ENCODE peak calls at places on chromosomes 7 and 10, in nine cellular contexts. Q is colonic mucosa, H is left ventricle myocardium inferior, P is astrocyte of the spinal cord, B is heart right ventricle, N is left lung, V is AG04449, A is neural crest cell, M is H9. Y is an unnamed sample.

GRCh38 chr7:43592321-43592720 is 9.4 kb downstream of the STK17A start:
- DNase-seq in A (no peak), H (no peak), P (no peak), M (no peak), Q (no peak), N (no peak), B (no peak), V (no peak), Y (no peak)

GRCh38 chr7:69738396-69738889 is 140.2 kb downstream of the AUTS2 start:
- DNase-seq in B (no peak), V (peak), M (no peak), H (no peak), A (no peak), Q (no peak), N (no peak), P (peak), Y (no peak)

GRCh38 chr7:8295638-8296361 is 33.8 kb upstream of the ICA1 start:
- DNase-seq in P (peak), A (peak), Q (peak), V (peak), H (no peak), M (peak), N (no peak), B (no peak), Y (no peak)

GRCh38 chr7:21108182-21108581 is 319.7 kb upstream of the SP4 start:
- DNase-seq in B (no peak), H (no peak), V (no peak), A (no peak), Q (peak), P (no peak), N (no peak), M (no peak), Y (no peak)

GRCh38 chr7:20560325-20561180 is 54.9 kb upstream of the ABCB5 start:
- DNase-seq in B (no peak), H (no peak), M (peak), N (peak), P (no peak), A (no peak), V (no peak), Q (no peak), Y (no peak)

GRCh38 chr7:108103566-108104298 is 26.4 kb downstream of the LAMB4 start:
- DNase-seq in H (no peak), A (no peak), P (no peak), M (no peak), N (no peak), Q (no peak), B (no peak), V (no peak), Y (no peak)

GRCh38 chr7:158595068-158595467 is 7.4 kb upstream of the PTPRN2 start:
- DNase-seq in A (no peak), H (no peak), V (no peak), B (no peak), N (no peak), M (peak), P (no peak), Q (no peak), Y (no peak)

GRCh38 chr7:129702316-129702715 is 90.8 kb downstream of the NRF1 start:
- DNase-seq in H (no peak), P (peak), A (no peak), N (no peak), M (no peak), V (peak), B (no peak), Q (no peak), Y (no peak)

GRCh38 chr7:50610521-50611277 is 45.5 kb upstream of the DDC start:
- DNase-seq in P (peak), M (no peak), Q (no peak), A (no peak), N (no peak), V (no peak), H (no peak), B (no peak), Y (no peak)

GRCh38 chr10:74078037-74078436 is 72.6 kb downstream of the AP3M1 start:
- DNase-seq in B (no peak), A (no peak), M (no peak), H (no peak), V (no peak), P (peak), N (no peak), Q (no peak), Y (no peak)

GRCh38 chr7:140398821-140399220 is 491 bp upstream of the SLC37A3 start:
- DNase-seq in P (no peak), V (no peak), M (no peak), B (no peak), N (no peak), Q (no peak), H (no peak), A (no peak), Y (no peak)

GRCh38 chr7:140400381-140400780 is 2.1 kb upstream of the SLC37A3 start:
- DNase-seq in P (no peak), B (no peak), M (no peak), H (no peak), A (no peak), N (no peak), Q (no peak), V (no peak), Y (no peak)

GRCh38 chr7:140393756-140394306 is 4.5 kb downstream of the SLC37A3 start:
- DNase-seq in H (no peak), Q (no peak), B (no peak), V (no peak), M (no peak), P (no peak), A (no peak), N (no peak), Y (no peak)

GRCh38 chr7:140402178-140402835 is 1.6 kb upstream of the RAB19 start:
- DNase-seq in N (no peak), P (peak), B (no peak), A (no peak), H (no peak), V (no peak), Q (no peak), M (no peak), Y (no peak)

DNA sequence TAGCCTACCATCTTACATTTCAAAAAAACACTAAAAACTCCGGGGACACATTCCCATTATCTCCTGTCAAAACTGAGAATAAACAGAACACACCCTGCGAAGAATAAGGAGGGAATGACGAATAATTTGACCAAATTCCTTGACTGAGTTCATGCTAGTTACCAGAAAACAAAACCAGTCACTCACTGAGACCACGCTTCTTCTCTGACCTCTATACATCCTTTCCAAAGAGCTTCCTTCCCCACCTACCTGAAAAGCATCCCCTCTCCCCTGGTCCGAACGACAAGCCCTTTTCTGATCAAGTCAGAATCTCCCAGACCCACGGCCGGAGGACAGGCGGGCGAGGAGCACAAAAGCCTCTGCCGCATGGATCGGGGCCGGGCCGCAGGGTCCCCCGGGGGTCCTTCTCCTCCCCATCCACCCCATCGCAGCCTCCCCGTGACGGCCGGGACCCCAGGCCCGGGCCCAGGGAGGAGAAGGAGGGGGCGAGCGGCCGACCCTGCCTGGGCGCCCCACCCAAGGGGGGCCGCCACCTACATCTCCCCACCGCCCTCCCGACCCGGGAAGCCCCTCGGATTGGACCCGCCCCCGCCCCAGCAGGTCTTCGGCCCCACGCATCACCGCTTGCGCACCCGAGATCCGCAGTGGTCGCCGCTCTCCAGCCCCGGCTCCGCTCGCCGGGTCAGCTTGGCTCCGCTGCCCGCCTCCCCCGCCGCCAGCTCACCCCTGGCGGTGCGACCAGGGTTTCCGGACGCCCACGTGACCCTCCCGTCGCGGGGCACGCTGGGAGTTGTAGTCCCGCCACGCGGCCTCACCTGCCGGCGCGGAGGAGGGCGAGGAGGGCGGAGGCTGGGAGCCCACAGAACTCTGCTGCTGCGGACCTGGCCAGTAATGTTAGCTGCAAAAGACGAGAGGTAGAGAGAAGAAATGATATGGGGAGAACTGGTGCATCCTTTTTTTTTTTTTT is at the start of gene SLC37A3:
- DNase-seq in N (peak), H (peak), B (peak), M (peak), Q (peak), A (peak), P (peak), V (no peak), Y (peak)
- TF ChIP-seq CTCF in N (peak), H (peak), B (peak), M (no peak), Q (no peak), A (peak), P (no peak), V (peak), Y (no peak)

DNA sequence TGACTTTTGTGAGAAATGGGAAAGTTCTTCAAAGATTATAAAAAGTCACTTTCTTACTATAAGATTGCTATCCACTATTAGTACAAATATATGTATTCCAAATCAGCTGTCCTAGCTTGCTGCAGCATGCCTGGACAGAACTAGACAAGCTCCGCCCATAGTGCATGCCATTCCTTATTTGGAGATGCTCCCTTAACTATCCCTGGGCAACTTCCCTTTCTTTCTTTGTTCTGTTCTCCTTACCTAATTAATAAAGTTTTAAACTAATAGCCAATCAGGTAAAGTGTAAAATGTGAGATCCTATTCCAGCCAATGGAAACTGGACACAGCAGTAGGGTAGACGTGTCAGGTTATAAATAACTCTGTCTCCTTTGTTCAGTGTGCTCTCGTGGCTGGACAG is 281.9 kb downstream of the CAMK1D start:
- DNase-seq in P (no peak), M (no peak), B (no peak), Q (peak), V (no peak), A (no peak), H (no peak), N (no peak), Y (no peak)
- TF ChIP-seq CTCF in P (no peak), M (no peak), B (no peak), Q (no peak), V (no peak), A (no peak), H (no peak), N (no peak), Y (no peak)

DNA sequence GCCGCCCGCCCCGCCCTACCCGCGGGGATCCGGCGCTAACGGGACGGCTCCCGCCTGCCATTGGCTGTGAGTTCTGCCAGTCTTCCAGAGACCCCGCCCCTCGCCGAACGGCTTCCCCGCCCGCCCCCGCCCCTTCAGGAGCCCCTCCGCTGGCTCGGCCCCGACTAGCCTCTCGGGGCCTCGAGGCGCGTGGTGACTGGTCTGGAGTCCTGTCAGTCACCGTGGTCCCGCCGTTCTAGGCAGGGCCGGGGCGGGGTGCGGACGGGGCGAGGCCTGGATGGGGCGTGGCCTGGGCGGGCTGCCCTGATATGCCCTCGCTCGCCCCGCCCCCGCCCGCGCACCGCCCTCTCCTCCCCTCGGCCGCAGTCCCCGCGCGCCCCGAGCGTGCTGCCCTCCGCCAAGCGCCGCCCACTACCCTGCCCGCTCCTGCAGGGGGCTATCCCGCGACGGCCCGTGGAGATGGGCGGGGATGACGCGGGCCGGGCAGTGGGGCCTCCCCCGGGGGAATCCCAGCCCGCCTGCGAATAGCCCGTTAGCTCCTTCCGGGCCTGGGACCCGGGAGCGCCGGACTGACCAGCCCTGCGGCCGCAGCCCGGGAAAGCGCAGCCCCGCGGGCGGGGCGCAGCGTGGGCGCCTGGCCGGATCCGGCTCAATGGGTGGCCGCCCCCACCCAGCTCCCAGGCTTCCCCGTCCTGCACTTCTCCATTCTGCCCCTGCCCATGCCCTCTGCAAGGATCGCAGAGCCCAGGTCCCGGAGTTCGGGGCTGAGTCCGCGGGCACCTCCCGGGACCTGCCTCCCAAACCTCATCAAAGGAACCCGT is 444 bp upstream of the HIP1 start:
- DNase-seq in M (peak), B (peak), H (peak), V (peak), A (peak), P (peak), Q (peak), N (peak), Y (peak)
- TF ChIP-seq CTCF in M (no peak), B (peak), H (peak), V (peak), A (no peak), P (no peak), Q (no peak), N (peak), Y (no peak)

GRCh38 chr7:121351682-121352081 is 22.9 kb downstream of the WNT16 start:
- DNase-seq in P (no peak), B (no peak), V (no peak), Q (no peak), A (no peak), M (no peak), H (no peak), N (no peak), Y (no peak)
- TF ChIP-seq CTCF in P (no peak), B (no peak), V (no peak), Q (no peak), A (peak), M (peak), H (no peak), N (no peak), Y (no peak)

GRCh38 chr10:47225186-47225927 is 74.6 kb upstream of the GDF10 start:
- DNase-seq in M (peak), N (no peak), B (no peak), Q (no peak), P (no peak), A (no peak), H (no peak), V (no peak), Y (no peak)
- TF ChIP-seq CTCF in M (peak), N (no peak), B (no peak), Q (no peak), P (no peak), A (no peak), H (no peak), V (no peak), Y (no peak)

DNA sequence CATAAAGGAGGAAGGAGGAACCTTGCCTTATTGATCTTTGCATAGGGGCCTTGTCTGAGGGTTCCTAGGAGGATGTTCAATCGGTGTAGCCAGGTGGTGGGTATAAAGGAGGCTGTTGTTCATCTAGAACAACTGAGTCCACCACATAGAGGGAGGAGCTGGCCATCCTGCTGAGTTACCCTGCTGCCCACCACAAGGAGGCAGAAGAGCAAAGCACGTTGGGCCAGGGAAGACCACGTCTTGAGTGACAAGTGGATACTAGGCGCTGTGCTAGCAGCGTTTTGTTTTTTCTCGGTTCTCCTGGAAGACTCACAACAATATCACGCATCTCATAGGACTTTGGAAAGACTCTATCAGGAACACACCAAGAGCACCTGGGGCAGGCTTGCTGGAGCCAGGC is 20.0 kb downstream of the FOXI2 start:
- DNase-seq in B (no peak), M (no peak), H (no peak), A (no peak), Q (no peak), V (no peak), N (no peak), P (no peak), Y (no peak)
- TF ChIP-seq CTCF in B (no peak), M (peak), H (peak), A (no peak), Q (no peak), V (no peak), N (no peak), P (no peak), Y (no peak)

GRCh38 chr10:78149193-78149592 is 115.5 kb downstream of the RPS24 start:
- DNase-seq in M (no peak), V (no peak), P (no peak), B (no peak), N (no peak), H (no peak), Q (no peak), A (no peak), Y (no peak)
- TF ChIP-seq CTCF in M (no peak), V (no peak), P (no peak), B (no peak), N (no peak), H (no peak), Q (no peak), A (no peak), Y (no peak)

GRCh38 chr10:27504007-27504890 is at the start of gene RAB18:
- DNase-seq in A (peak), Q (peak), V (peak), P (peak), M (peak), N (peak), B (peak), H (peak), Y (peak)
- TF ChIP-seq CTCF in A (no peak), Q (no peak), V (peak), P (no peak), M (no peak), N (no peak), B (no peak), H (peak), Y (no peak)